ENCODE peak calls at places on chromosomes 13 and 19, in eight cellular contexts. One of them, this sample, is unnamed. For H3K9me3, the result is how much of the 10 kb centered on the place peaks cover.

GRCh38 chr13:23626730-23627129 is 56.5 kb downstream of the TNFRSF19 start:
- DNase-seq in transverse colon: no peak
- DNase-seq in ovary: no peak
- DNase-seq in heart left ventricle: no peak
- DNase-seq in right lobe of liver: no peak
- DNase-seq in GM12878: no peak
- DNase-seq in K562: no peak
- DNase-seq in A549: no peak
- DNase-seq in this sample: no peak

GRCh38 chr19:1622541-1622940 is 17.3 kb upstream of the UQCR11 start:
- DNase-seq in A549: no peak
- DNase-seq in right lobe of liver: no peak
- DNase-seq in GM12878: no peak
- DNase-seq in heart left ventricle: no peak
- DNase-seq in ovary: no peak
- DNase-seq in transverse colon: no peak
- DNase-seq in K562: no peak
- DNase-seq in this sample: no peak

GRCh38 chr13:78197231-78197630 is 278.6 kb upstream of the EDNRB start:
- DNase-seq in right lobe of liver: no peak
- DNase-seq in heart left ventricle: no peak
- DNase-seq in K562: no peak
- DNase-seq in ovary: no peak
- DNase-seq in A549: no peak
- DNase-seq in transverse colon: no peak
- DNase-seq in GM12878: no peak
- DNase-seq in this sample: no peak

GRCh38 chr13:46062190-46062589 is 9.6 kb upstream of the ZC3H13 start:
- DNase-seq in transverse colon: no peak
- DNase-seq in GM12878: no peak
- DNase-seq in A549: peak
- DNase-seq in right lobe of liver: no peak
- DNase-seq in ovary: no peak
- DNase-seq in K562: no peak
- DNase-seq in heart left ventricle: no peak
- DNase-seq in this sample: no peak

GRCh38 chr13:63190219-63190618 is 1774.6 kb upstream of the PCDH20 start:
- DNase-seq in A549: no peak
- DNase-seq in K562: no peak
- DNase-seq in ovary: no peak
- DNase-seq in heart left ventricle: no peak
- DNase-seq in right lobe of liver: no peak
- DNase-seq in transverse colon: no peak
- DNase-seq in GM12878: no peak
- DNase-seq in this sample: no peak

GRCh38 chr19:1618157-1619093 is 13.2 kb upstream of the UQCR11 start:
- DNase-seq in K562: peak
- DNase-seq in GM12878: no peak
- DNase-seq in A549: peak
- DNase-seq in right lobe of liver: no peak
- DNase-seq in transverse colon: peak
- DNase-seq in ovary: no peak
- DNase-seq in heart left ventricle: peak
- DNase-seq in this sample: no peak

GRCh38 chr13:51906581-51906980 is 44.8 kb downstream of the CCDC70 start:
- DNase-seq in transverse colon: peak
- DNase-seq in A549: no peak
- DNase-seq in right lobe of liver: peak
- DNase-seq in K562: no peak
- DNase-seq in heart left ventricle: no peak
- DNase-seq in GM12878: no peak
- DNase-seq in ovary: no peak
- DNase-seq in this sample: no peak

GRCh38 chr19:33325920-33326319 is 23.6 kb upstream of the CEBPA start:
- DNase-seq in GM12878: no peak
- DNase-seq in heart left ventricle: no peak
- DNase-seq in K562: no peak
- DNase-seq in transverse colon: peak
- DNase-seq in A549: no peak
- DNase-seq in ovary: no peak
- DNase-seq in right lobe of liver: peak
- DNase-seq in this sample: no peak

GRCh38 chr19:50817941-50818858 is 5.4 kb downstream of the KLK1 start:
- DNase-seq in GM12878: peak
- DNase-seq in ovary: no peak
- DNase-seq in transverse colon: peak
- DNase-seq in heart left ventricle: peak
- DNase-seq in A549: peak
- DNase-seq in right lobe of liver: no peak
- DNase-seq in K562: peak
- DNase-seq in this sample: no peak

GRCh38 chr13:97124237-97124636 is 97.9 kb upstream of the MBNL2 start:
- DNase-seq in K562: no peak
- DNase-seq in transverse colon: no peak
- DNase-seq in ovary: no peak
- DNase-seq in A549: no peak
- DNase-seq in heart left ventricle: no peak
- DNase-seq in GM12878: no peak
- DNase-seq in right lobe of liver: no peak
- DNase-seq in this sample: no peak

GRCh38 chr13:97125051-97125809 is 96.9 kb upstream of the MBNL2 start:
- DNase-seq in ovary: peak
- DNase-seq in transverse colon: no peak
- DNase-seq in K562: peak
- DNase-seq in right lobe of liver: no peak
- DNase-seq in A549: peak
- DNase-seq in GM12878: peak
- DNase-seq in heart left ventricle: no peak
- DNase-seq in this sample: no peak

GRCh38 chr13:97127842-97128241 is 94.3 kb upstream of the MBNL2 start:
- DNase-seq in GM12878: no peak
- DNase-seq in right lobe of liver: no peak
- DNase-seq in transverse colon: no peak
- DNase-seq in ovary: no peak
- DNase-seq in heart left ventricle: no peak
- DNase-seq in K562: no peak
- DNase-seq in A549: no peak
- DNase-seq in this sample: no peak

GRCh38 chr13:97122381-97122996 is 99.6 kb upstream of the MBNL2 start:
- DNase-seq in A549: peak
- DNase-seq in ovary: no peak
- DNase-seq in heart left ventricle: no peak
- DNase-seq in GM12878: no peak
- DNase-seq in right lobe of liver: no peak
- DNase-seq in K562: no peak
- DNase-seq in transverse colon: no peak
- DNase-seq in this sample: no peak

DNA sequence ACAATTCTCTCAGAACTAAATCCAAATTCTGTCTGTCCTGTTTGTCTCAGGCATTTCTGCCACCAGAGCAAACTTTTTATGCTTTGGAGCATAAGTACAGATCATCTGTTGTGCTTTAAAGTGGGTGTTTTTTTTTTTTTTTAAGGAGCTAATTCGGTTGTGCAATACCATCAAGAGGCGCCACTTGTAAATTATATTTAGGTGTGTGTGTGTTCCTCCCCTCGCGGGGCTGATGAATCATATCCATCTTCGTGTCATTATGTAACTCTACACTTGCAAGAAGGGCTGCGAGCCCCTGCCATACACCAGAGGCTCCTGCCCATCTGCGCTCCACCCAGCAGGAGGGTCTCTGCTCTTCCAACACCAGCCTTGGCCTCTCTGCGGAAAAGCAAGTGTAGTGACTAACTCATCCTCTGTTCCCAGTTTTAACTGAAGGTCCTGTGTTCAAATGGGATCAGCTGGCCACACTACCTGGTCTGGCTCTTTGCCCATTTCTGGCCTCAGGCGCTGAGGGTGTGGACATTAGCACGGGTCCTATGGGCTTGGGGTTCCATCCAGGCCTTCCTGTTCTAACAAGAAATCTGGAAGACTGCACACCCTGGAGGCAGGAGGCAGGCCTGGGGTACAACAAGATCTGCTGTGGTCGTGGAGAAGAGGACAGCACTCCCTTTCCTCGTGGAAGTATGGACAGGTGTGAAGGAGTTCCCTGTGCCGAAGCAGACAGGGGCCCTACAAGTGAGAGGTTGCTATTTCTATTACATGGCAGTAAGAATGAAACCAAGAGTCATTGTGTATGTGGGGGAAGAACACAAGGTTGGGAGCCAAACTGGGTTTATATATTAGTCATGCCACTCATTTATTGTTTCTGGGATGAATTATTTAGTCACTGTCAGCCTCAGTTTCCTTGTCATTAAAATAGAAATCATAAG is 96.1 kb upstream of the MBNL2 start:
- DNase-seq in K562: no peak
- DNase-seq in right lobe of liver: no peak
- DNase-seq in transverse colon: no peak
- DNase-seq in A549: no peak
- DNase-seq in ovary: peak
- DNase-seq in heart left ventricle: peak
- DNase-seq in GM12878: peak
- DNase-seq in this sample: no peak
- TF ChIP-seq CTCF in K562: no peak
- TF ChIP-seq CTCF in right lobe of liver: no peak
- TF ChIP-seq CTCF in transverse colon: no peak
- TF ChIP-seq CTCF in A549: no peak
- TF ChIP-seq CTCF in ovary: no peak
- TF ChIP-seq CTCF in heart left ventricle: no peak
- TF ChIP-seq CTCF in GM12878: no peak
- TF ChIP-seq CTCF in this sample: no peak

GRCh38 chr13:39734952-39735351 is 79.5 kb downstream of the COG6 start:
- DNase-seq in right lobe of liver: no peak
- DNase-seq in A549: no peak
- DNase-seq in K562: no peak
- DNase-seq in ovary: no peak
- DNase-seq in GM12878: no peak
- DNase-seq in heart left ventricle: no peak
- DNase-seq in transverse colon: no peak
- DNase-seq in this sample: no peak
- H3K9me3 ChIP-seq in right lobe of liver: under half
- H3K9me3 ChIP-seq in A549: under half
- H3K9me3 ChIP-seq in K562: under half
- H3K9me3 ChIP-seq in ovary: under half
- H3K9me3 ChIP-seq in GM12878: under half
- H3K9me3 ChIP-seq in heart left ventricle: under half
- H3K9me3 ChIP-seq in transverse colon: under half
- H3K9me3 ChIP-seq in this sample: under half

DNA sequence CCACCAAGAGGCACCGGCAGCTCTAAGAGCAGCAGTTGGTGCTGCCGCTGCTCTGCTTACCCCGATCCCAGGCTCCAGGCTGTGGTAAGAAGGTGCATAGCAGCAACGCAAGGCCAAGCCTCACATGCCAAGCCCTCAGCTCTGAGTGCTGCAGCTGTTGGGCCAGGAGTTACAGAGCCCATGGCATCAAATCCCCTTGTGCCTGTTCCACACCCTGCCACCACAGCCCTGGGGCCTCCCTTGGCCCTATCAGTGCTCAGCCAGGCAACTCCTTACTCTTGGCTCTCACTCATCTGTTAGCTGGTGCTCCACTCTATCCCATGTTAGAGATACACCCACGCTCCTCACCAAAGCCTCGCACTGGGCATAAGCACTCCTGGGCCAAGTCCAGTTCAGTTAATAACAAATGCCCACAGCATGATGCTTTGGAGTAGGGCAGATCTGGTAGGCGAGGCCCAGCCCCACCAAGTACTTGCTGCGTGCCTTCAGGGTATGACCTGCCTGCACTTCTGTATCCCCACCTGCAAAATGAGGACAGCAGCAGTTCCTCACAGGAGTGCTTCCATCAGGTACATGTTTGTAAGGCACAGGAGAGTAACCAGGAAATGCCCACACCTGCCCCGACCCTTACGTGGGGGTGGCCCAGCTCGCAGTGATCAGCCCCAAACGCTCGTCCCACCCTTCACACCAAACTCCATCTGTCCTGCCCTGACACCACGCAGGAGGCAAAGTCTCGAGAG is 16.2 kb downstream of the AKAP8L start:
- DNase-seq in heart left ventricle: peak
- DNase-seq in K562: no peak
- DNase-seq in ovary: no peak
- DNase-seq in transverse colon: no peak
- DNase-seq in GM12878: no peak
- DNase-seq in right lobe of liver: no peak
- DNase-seq in A549: no peak
- DNase-seq in this sample: no peak
- TF ChIP-seq POLR2A in heart left ventricle: no peak
- TF ChIP-seq POLR2A in K562: no peak
- TF ChIP-seq POLR2A in ovary: no peak
- TF ChIP-seq POLR2A in transverse colon: no peak
- TF ChIP-seq POLR2A in GM12878: no peak
- TF ChIP-seq POLR2A in right lobe of liver: no peak
- TF ChIP-seq POLR2A in A549: no peak
- TF ChIP-seq POLR2A in this sample: no peak

DNA sequence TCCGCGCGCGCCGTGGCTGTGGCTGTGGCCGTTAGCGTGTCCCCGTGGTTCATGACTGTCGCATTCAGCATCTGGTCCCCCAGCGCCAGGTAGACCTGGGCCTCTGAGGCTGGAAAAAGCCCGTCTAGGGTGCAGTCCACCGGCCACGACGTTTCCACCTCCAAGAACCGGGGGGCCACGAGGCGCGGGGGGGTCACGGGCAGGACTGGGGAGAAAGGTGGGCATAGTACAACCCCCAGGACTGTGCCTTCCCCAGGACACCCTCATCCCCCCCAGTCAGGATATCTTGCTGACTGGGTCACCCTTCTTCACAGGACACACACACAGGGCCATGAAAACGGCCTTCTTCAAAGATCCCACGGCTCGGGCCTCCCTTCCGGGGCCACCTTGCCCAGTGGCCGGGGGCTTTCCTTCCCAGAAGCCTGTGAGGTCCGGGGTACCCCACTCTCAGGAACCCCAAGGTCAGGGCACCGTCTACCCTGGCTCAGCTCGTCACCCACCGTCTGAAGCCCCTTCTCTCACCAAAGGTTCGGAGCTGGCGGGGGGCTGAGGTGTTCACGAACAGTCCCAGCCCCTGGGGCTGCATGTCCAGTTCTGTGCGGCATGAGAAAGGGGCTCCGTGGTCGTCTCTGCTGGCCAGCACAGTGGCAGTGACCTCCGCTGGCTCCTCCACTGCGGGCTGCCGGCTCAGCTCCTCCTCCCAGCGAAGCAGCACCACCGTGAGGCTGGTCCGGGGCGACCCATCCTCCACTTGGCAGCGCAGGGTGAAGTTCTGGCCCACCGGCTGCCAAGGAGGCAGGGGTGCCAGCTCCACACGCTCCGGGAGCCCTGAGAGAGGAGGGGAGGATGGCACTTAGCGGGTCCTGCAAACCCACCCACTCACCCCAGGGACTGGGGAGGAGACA is 2.1 kb upstream of the RAVER1 start:
- DNase-seq in K562: no peak
- DNase-seq in right lobe of liver: peak
- DNase-seq in ovary: no peak
- DNase-seq in GM12878: no peak
- DNase-seq in heart left ventricle: peak
- DNase-seq in A549: no peak
- DNase-seq in transverse colon: no peak
- DNase-seq in this sample: no peak
- TF ChIP-seq CTCF in K562: no peak
- TF ChIP-seq CTCF in right lobe of liver: no peak
- TF ChIP-seq CTCF in ovary: no peak
- TF ChIP-seq CTCF in GM12878: no peak
- TF ChIP-seq CTCF in heart left ventricle: no peak
- TF ChIP-seq CTCF in A549: no peak
- TF ChIP-seq CTCF in transverse colon: no peak
- TF ChIP-seq CTCF in this sample: no peak

This sample was measured in esophagus squamous epithelium.